ENCODE peak calls at places on chromosomes 7 and 10, in seven cellular contexts. H is HCT116, E is astrocyte, P is mesendoderm, Y is PC-3, B is K562, A is neuronal stem cell. I is an unnamed sample.

GRCh38 chr10:70174058-70174741 is 3.9 kb upstream of the SAR1A start:
- DNase-seq in Y (peak), H (no peak), A (no peak), B (no peak), E (no peak), P (no peak), I (no peak)

GRCh38 chr10:100008708-100009282 is 952 bp downstream of the DNMBP start:
- DNase-seq in Y (peak), P (no peak), H (no peak), B (no peak), E (no peak), A (no peak), I (no peak)

GRCh38 chr7:103524042-103524907 is 78.3 kb upstream of the SLC26A5 start:
- DNase-seq in A (peak), H (peak), P (peak), Y (peak), B (peak), E (peak), I (no peak)

GRCh38 chr10:5692476-5693358 is 8.1 kb downstream of the TASOR2 start:
- DNase-seq in Y (no peak), B (peak), H (no peak), E (peak), P (peak), A (peak), I (peak)

GRCh38 chr10:71063431-71063830 is 148.9 kb upstream of the UNC5B start:
- DNase-seq in Y (no peak), B (no peak), A (no peak), H (no peak), E (no peak), P (no peak), I (no peak)

GRCh38 chr7:130273863-130274262 is 7.2 kb downstream of the CPA2 start:
- DNase-seq in H (no peak), E (peak), Y (no peak), P (peak), A (no peak), B (no peak), I (no peak)

GRCh38 chr7:20440472-20441105 is 109.9 kb downstream of the ITGB8 start:
- DNase-seq in B (peak), A (peak), P (peak), E (no peak), Y (peak), H (peak), I (peak)

GRCh38 chr7:2927592-2927991 is 83.5 kb upstream of the GNA12 start:
- DNase-seq in A (no peak), P (no peak), B (no peak), H (no peak), Y (no peak), E (no peak), I (no peak)

GRCh38 chr7:159049266-159050025 is 95.2 kb downstream of the VIPR2 start:
- DNase-seq in Y (no peak), P (no peak), A (no peak), H (no peak), E (no peak), B (no peak), I (no peak)

GRCh38 chr10:31804416-31804815 is 124.2 kb downstream of the ARHGAP12 start:
- DNase-seq in H (no peak), A (no peak), E (peak), B (no peak), Y (no peak), P (no peak), I (no peak)

GRCh38 chr7:114432627-114433026 is 18.0 kb downstream of the FOXP2 start:
- DNase-seq in A (no peak), E (no peak), Y (no peak), P (no peak), H (no peak), B (no peak), I (no peak)

GRCh38 chr10:32005050-32005449 is 51.2 kb downstream of the KIF5B start:
- DNase-seq in P (peak), H (peak), B (peak), A (no peak), Y (peak), E (peak), I (peak)

GRCh38 chr10:19638173-19638872 is 177.9 kb upstream of the PLXDC2 start:
- DNase-seq in A (no peak), Y (peak), E (peak), P (no peak), H (no peak), B (no peak), I (no peak)

GRCh38 chr7:772005-772294 is 44.9 kb upstream of the PRKAR1B start:
- DNase-seq in Y (no peak), H (no peak), B (no peak), A (no peak), E (no peak), P (no peak), I (no peak)

GRCh38 chr7:54839538-54840213 is 80.7 kb upstream of the SEC61G start:
- DNase-seq in P (peak), H (peak), A (no peak), Y (peak), E (peak), B (no peak), I (peak)

DNA sequence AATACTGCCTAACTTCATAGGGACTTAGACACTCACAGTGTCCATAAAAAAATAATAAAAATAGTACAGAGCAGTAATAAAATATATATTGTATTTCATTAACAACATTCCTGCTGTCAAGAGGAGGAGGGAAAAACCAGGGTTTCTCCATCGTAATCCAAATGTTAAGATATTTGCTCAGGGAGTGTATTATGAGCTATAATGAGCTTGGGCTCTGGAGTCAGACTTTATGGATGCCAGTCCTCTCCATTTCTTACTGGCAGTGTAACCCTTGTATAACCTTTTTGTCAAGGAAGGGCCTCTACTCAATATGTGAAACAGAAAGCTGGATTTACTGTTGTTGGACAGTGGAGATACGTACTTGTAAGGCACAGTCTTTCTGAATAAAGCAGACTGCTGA is 56.3 kb downstream of the ZNF277 start:
- DNase-seq in H (no peak), P (no peak), A (no peak), B (no peak), E (no peak), Y (no peak), I (no peak)
- H3K9ac ChIP-seq in H (no peak), P (no peak), A (no peak), B (no peak), E (no peak), Y (no peak), I (no peak)

GRCh38 chr7:129144834-129145668 is 544 bp downstream of the TSPAN33 start:
- DNase-seq in Y (no peak), P (no peak), E (no peak), A (no peak), H (no peak), B (peak), I (no peak)
- H3K9ac ChIP-seq in Y (no peak), P (peak), E (peak), A (peak), H (peak), B (peak), I (peak)

GRCh38 chr7:52786174-52786573 is 249.3 kb upstream of the POM121L12 start:
- DNase-seq in Y (no peak), H (no peak), E (no peak), P (no peak), B (no peak), A (no peak), I (no peak)
- H3K9ac ChIP-seq in Y (no peak), H (no peak), E (no peak), P (no peak), B (no peak), A (no peak), I (no peak)

GRCh38 chr10:76432274-76433012 is 1001.0 kb downstream of the LRMDA start:
- DNase-seq in B (no peak), E (peak), A (no peak), H (no peak), Y (peak), P (peak), I (no peak)

GRCh38 chr10:76428541-76429330 is 997.3 kb downstream of the LRMDA start:
- DNase-seq in A (no peak), Y (peak), E (peak), B (no peak), P (peak), H (no peak), I (no peak)

GRCh38 chr10:76430330-76430729 is 998.9 kb downstream of the LRMDA start:
- DNase-seq in A (no peak), H (no peak), B (no peak), E (peak), P (no peak), Y (no peak), I (no peak)

GRCh38 chr10:76429331-76429625 is 997.9 kb downstream of the LRMDA start:
- DNase-seq in P (no peak), H (no peak), Y (no peak), E (no peak), A (no peak), B (no peak), I (no peak)

DNA sequence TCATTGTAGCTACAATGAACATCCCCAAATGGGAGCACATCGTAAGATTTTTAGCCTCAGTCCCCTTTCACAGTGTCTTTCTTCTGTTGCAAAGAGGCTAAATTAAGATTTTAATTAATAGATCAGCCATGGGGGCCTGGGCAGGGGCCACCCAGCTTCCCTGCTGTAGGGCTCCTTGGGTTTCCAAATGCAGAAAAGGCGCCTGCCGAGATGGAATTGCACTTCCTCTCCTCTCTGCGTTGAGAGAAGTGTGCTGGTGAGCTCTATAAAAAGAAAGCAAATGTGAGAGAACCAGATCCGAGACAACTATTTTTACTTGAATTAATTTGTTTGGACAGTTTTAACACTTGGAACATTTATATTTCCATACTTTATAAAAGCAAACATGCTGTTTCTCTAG is 998.2 kb downstream of the LRMDA start:
- DNase-seq in Y (no peak), H (no peak), P (no peak), B (no peak), A (no peak), E (no peak), I (no peak)
- H3K9ac ChIP-seq in Y (no peak), H (no peak), P (no peak), B (no peak), A (no peak), E (no peak), I (no peak)

I was measured in H1.